ENCODE peak calls at places on chromosomes 16 and 17, in eight cellular contexts. Q, P, H, X, R, E, F and M are unnamed samples.

GRCh38 chr17:39144414-39144813 is 7.0 kb downstream of the PLXDC1 start:
- DNase-seq in Q (no peak), P (peak; percentile 96), H (peak; percentile 85), X (peak; percentile 95), R (no peak), E (no peak), F (peak; percentile 57), M (no peak)

GRCh38 chr16:17552351-17552750 is 81.6 kb upstream of the XYLT1 start:
- DNase-seq in Q (no peak), P (no peak), H (no peak), X (no peak), R (no peak), E (no peak), F (no peak), M (no peak)

GRCh38 chr16:30121741-30122620 is 1.0 kb downstream of the MAPK3 start:
- DNase-seq in Q (peak; percentile 69), P (peak; percentile 34), H (peak; percentile 25), X (peak; percentile 94), R (peak; percentile 33), E (no peak), F (no peak), M (peak; percentile 17)

GRCh38 chr17:11144358-11145233 is 96.4 kb upstream of the SHISA6 start:
- DNase-seq in Q (peak; percentile 7), P (peak; percentile 58), H (no peak), X (no peak), R (peak; percentile 65), E (peak; percentile 38), F (peak; percentile 50), M (no peak)

GRCh38 chr17:72097144-72097543 is 23.7 kb upstream of the SOX9 start:
- DNase-seq in Q (no peak), P (no peak), H (no peak), X (no peak), R (no peak), E (no peak), F (no peak), M (no peak)

GRCh38 chr17:64343833-64344637 is 46.6 kb downstream of the PECAM1 start:
- DNase-seq in Q (peak; percentile 37), P (peak; percentile 95), H (peak; percentile 34), X (peak; percentile 95), R (no peak), E (peak; percentile 51), F (no peak), M (peak; percentile 13)

GRCh38 chr17:65346166-65346565 is 209.0 kb downstream of the RGS9 start:
- DNase-seq in Q (no peak), P (no peak), H (peak; percentile 38), X (no peak), R (no peak), E (no peak), F (no peak), M (peak; percentile 22)

GRCh38 chr17:61574542-61575351 is 16.3 kb downstream of the NACA2 start:
- DNase-seq in Q (peak; percentile 34), P (peak; percentile 54), H (peak; percentile 38), X (no peak), R (peak; percentile 53), E (peak; percentile 69), F (no peak), M (peak; percentile 7)

GRCh38 chr17:18257268-18257681 is 1.3 kb downstream of the FLII start:
- DNase-seq in Q (peak; percentile 50), P (no peak), H (no peak), X (peak; percentile 84), R (peak; percentile 80), E (no peak), F (no peak), M (no peak)

GRCh38 chr17:2289878-2290478 is 13.6 kb downstream of the SMG6 start:
- DNase-seq in Q (no peak), P (no peak), H (no peak), X (no peak), R (no peak), E (no peak), F (no peak), M (no peak)

GRCh38 chr17:65851965-65852736 is 290.7 kb upstream of the AXIN2 start:
- DNase-seq in Q (no peak), P (no peak), H (no peak), X (no peak), R (no peak), E (no peak), F (no peak), M (no peak)

GRCh38 chr16:57867000-57867561 is 64.8 kb upstream of the KIFC3 start:
- DNase-seq in Q (no peak), P (no peak), H (no peak), X (no peak), R (no peak), E (no peak), F (no peak), M (no peak)

GRCh38 chr16:19166500-19166899 is 1.5 kb upstream of the SYT17 start:
- DNase-seq in Q (no peak), P (no peak), H (no peak), X (no peak), R (no peak), E (no peak), F (no peak), M (no peak)

GRCh38 chr17:62062936-62063335 is 2.1 kb downstream of the MED13 start:
- DNase-seq in Q (no peak), P (no peak), H (no peak), X (no peak), R (no peak), E (no peak), F (no peak), M (no peak)

GRCh38 chr17:2687074-2687418 is 24.5 kb downstream of the CLUH start:
- DNase-seq in Q (no peak), P (no peak), H (no peak), X (no peak), R (no peak), E (no peak), F (no peak), M (no peak)

GRCh38 chr17:71502443-71502842 is 618.4 kb upstream of the SOX9 start:
- DNase-seq in Q (no peak), P (no peak), H (no peak), X (no peak), R (no peak), E (no peak), F (no peak), M (no peak)

GRCh38 chr16:71707199-71707598 is 17.3 kb downstream of the PHLPP2 start:
- DNase-seq in Q (no peak), P (no peak), H (no peak), X (no peak), R (peak; percentile 41), E (no peak), F (no peak), M (no peak)

GRCh38 chr17:9883451-9883850 is 21.6 kb downstream of the RCVRN start:
- DNase-seq in Q (no peak), P (no peak), H (no peak), X (no peak), R (no peak), E (no peak), F (no peak), M (no peak)

GRCh38 chr17:45131616-45132301 is 556 bp downstream of the PLCD3 start:
- DNase-seq in Q (peak; percentile 49), P (peak; percentile 40), H (no peak), X (peak; percentile 88), R (peak; percentile 85), E (peak; percentile 86), F (peak; percentile 33), M (no peak)

GRCh38 chr16:29826342-29826695 is 6.1 kb downstream of the MVP start:
- DNase-seq in Q (no peak), P (no peak), H (no peak), X (no peak), R (no peak), E (no peak), F (no peak), M (no peak)

GRCh38 chr17:44389723-44390202 is 314 bp upstream of the ITGA2B start:
- DNase-seq in Q (no peak), P (no peak), H (no peak), X (peak; percentile 29), R (peak; percentile 14), E (no peak), F (no peak), M (no peak)

GRCh38 chr16:56910654-56911539 is 21.0 kb upstream of the HERPUD1 start:
- DNase-seq in Q (peak; percentile 63), P (peak; percentile 93), H (peak; percentile 77), X (no peak), R (no peak), E (no peak), F (no peak), M (no peak)

GRCh38 chr16:14015948-14016347 is 55.2 kb upstream of the MRTFB start:
- DNase-seq in Q (peak; percentile 21), P (peak; percentile 81), H (peak; percentile 67), X (no peak), R (no peak), E (no peak), F (no peak), M (no peak)

GRCh38 chr16:84357191-84357651 is 11.1 kb upstream of the ATP2C2 start:
- DNase-seq in Q (no peak), P (peak; percentile 46), H (peak; percentile 25), X (peak; percentile 32), R (no peak), E (no peak), F (no peak), M (peak; percentile 42)

GRCh38 chr17:61657338-61657737 is 66.3 kb upstream of the NACA2 start:
- DNase-seq in Q (no peak), P (no peak), H (no peak), X (no peak), R (no peak), E (no peak), F (no peak), M (no peak)